ENCODE peak calls at places on chromosomes 13 and 19, in four cellular contexts. One of them, this sample, is unnamed.

GRCh38 chr19:12969292-12969988 is at the start of gene DAND5:
- DNase-seq in GM12878: no peak
- DNase-seq in H1: no peak
- DNase-seq in K562: peak
- DNase-seq in this sample: no peak

GRCh38 chr13:95955255-95955654 is 97.9 kb downstream of the UGGT2 start:
- DNase-seq in GM12878: no peak
- DNase-seq in H1: no peak
- DNase-seq in K562: no peak
- DNase-seq in this sample: no peak

GRCh38 chr19:11373166-11373884 is 1.1 kb upstream of the SWSAP1 start:
- DNase-seq in GM12878: no peak
- DNase-seq in H1: no peak
- DNase-seq in K562: no peak
- DNase-seq in this sample: no peak

GRCh38 chr19:28296506-28296905 is 916.4 kb downstream of the UQCRFS1 start:
- DNase-seq in GM12878: no peak
- DNase-seq in K562: no peak
- DNase-seq in H1: no peak
- DNase-seq in this sample: no peak

GRCh38 chr13:105074756-105075155 is 1460.7 kb downstream of the EFNB2 start:
- DNase-seq in K562: no peak
- DNase-seq in H1: no peak
- DNase-seq in GM12878: no peak
- DNase-seq in this sample: no peak

GRCh38 chr13:80262051-80262695 is 78.8 kb downstream of the SPRY2 start:
- DNase-seq in H1: no peak
- DNase-seq in GM12878: no peak
- DNase-seq in K562: no peak
- DNase-seq in this sample: no peak

GRCh38 chr13:48782429-48782840 is 128.7 kb downstream of the CYSLTR2 start:
- DNase-seq in H1: no peak
- DNase-seq in GM12878: no peak
- DNase-seq in K562: no peak
- DNase-seq in this sample: no peak

GRCh38 chr19:49830766-49831165 is 12.7 kb downstream of the MED25 start:
- DNase-seq in H1: no peak
- DNase-seq in GM12878: no peak
- DNase-seq in K562: no peak
- DNase-seq in this sample: no peak

GRCh38 chr13:90443268-90443667 is 904.2 kb upstream of the MIR17HG start:
- DNase-seq in GM12878: no peak
- DNase-seq in H1: no peak
- DNase-seq in K562: no peak
- DNase-seq in this sample: no peak

GRCh38 chr19:20662421-20663105 is 1.2 kb upstream of the ZNF626 start:
- DNase-seq in K562: no peak
- DNase-seq in GM12878: no peak
- DNase-seq in H1: no peak
- DNase-seq in this sample: no peak

GRCh38 chr13:79432992-79433391 is 26.9 kb upstream of the RBM26 start:
- DNase-seq in GM12878: no peak
- DNase-seq in K562: no peak
- DNase-seq in H1: no peak
- DNase-seq in this sample: no peak

GRCh38 chr13:76745246-76746200 is 140.7 kb downstream of the KCTD12 start:
- DNase-seq in GM12878: peak
- DNase-seq in K562: no peak
- DNase-seq in H1: no peak
- DNase-seq in this sample: no peak

GRCh38 chr13:109989155-109989554 is 202.8 kb upstream of the IRS2 start:
- DNase-seq in GM12878: no peak
- DNase-seq in H1: no peak
- DNase-seq in K562: no peak
- DNase-seq in this sample: no peak

GRCh38 chr13:28396053-28396452 is 98.9 kb downstream of the FLT1 start:
- DNase-seq in H1: no peak
- DNase-seq in K562: no peak
- DNase-seq in GM12878: no peak
- DNase-seq in this sample: no peak

GRCh38 chr13:88800505-88800904 is 1129.3 kb downstream of the SLITRK5 start:
- DNase-seq in GM12878: no peak
- DNase-seq in H1: no peak
- DNase-seq in K562: no peak
- DNase-seq in this sample: no peak

GRCh38 chr13:22757530-22758120 is 423.2 kb upstream of the SGCG start:
- DNase-seq in K562: no peak
- DNase-seq in GM12878: no peak
- DNase-seq in H1: no peak
- DNase-seq in this sample: no peak

GRCh38 chr13:65460136-65460535 is 1770.0 kb downstream of the PCDH9 start:
- DNase-seq in H1: no peak
- DNase-seq in GM12878: no peak
- DNase-seq in K562: no peak
- DNase-seq in this sample: no peak

GRCh38 chr19:35797663-35798062 is 15.0 kb downstream of the PRODH2 start:
- DNase-seq in K562: peak
- DNase-seq in H1: no peak
- DNase-seq in GM12878: no peak
- DNase-seq in this sample: no peak

GRCh38 chr13:60944016-60944415 is 471.6 kb downstream of the PCDH20 start:
- DNase-seq in GM12878: no peak
- DNase-seq in H1: no peak
- DNase-seq in K562: no peak
- DNase-seq in this sample: no peak

GRCh38 chr19:43687660-43687997 is 17.7 kb upstream of the PLAUR start:
- DNase-seq in K562: no peak
- DNase-seq in GM12878: no peak
- DNase-seq in H1: no peak
- DNase-seq in this sample: no peak

GRCh38 chr19:11013771-11014170 is 52.9 kb downstream of the SMARCA4 start:
- DNase-seq in K562: no peak
- DNase-seq in H1: no peak
- DNase-seq in GM12878: no peak
- DNase-seq in this sample: no peak

GRCh38 chr19:49829200-49829599 is 11.1 kb downstream of the MED25 start:
- DNase-seq in K562: no peak
- DNase-seq in GM12878: no peak
- DNase-seq in H1: no peak
- DNase-seq in this sample: no peak

GRCh38 chr19:41263042-41263849 is 926 bp upstream of the HNRNPUL1 start:
- DNase-seq in GM12878: peak
- DNase-seq in H1: no peak
- DNase-seq in K562: peak
- DNase-seq in this sample: no peak

GRCh38 chr13:26024558-26024957 is 27.3 kb downstream of the SHISA2 start:
- DNase-seq in GM12878: no peak
- DNase-seq in H1: no peak
- DNase-seq in K562: no peak
- DNase-seq in this sample: no peak

GRCh38 chr13:98454389-98454881 is 122.5 kb downstream of the STK24 start:
- DNase-seq in GM12878: no peak
- DNase-seq in K562: no peak
- DNase-seq in H1: no peak
- DNase-seq in this sample: no peak

GRCh38 chr19:35346193-35347052 is 1.3 kb upstream of the FFAR1 start:
- DNase-seq in GM12878: peak
- DNase-seq in K562: peak
- DNase-seq in H1: no peak
- DNase-seq in this sample: no peak

GRCh38 chr19:5953680-5954213 is 24.2 kb downstream of the RANBP3 start:
- DNase-seq in K562: peak
- DNase-seq in H1: no peak
- DNase-seq in GM12878: no peak
- DNase-seq in this sample: no peak

GRCh38 chr19:18333680-18334079 is 6.7 kb upstream of the PGPEP1 start:
- DNase-seq in K562: no peak
- DNase-seq in GM12878: no peak
- DNase-seq in H1: no peak
- DNase-seq in this sample: no peak

GRCh38 chr13:104984296-104984818 is 1551.1 kb downstream of the EFNB2 start:
- DNase-seq in H1: no peak
- DNase-seq in K562: no peak
- DNase-seq in GM12878: peak
- DNase-seq in this sample: no peak

GRCh38 chr19:52206481-52206880 is 16.6 kb downstream of the PPP2R1A start:
- DNase-seq in K562: no peak
- DNase-seq in GM12878: no peak
- DNase-seq in H1: no peak
- DNase-seq in this sample: no peak

GRCh38 chr19:1252221-1252817 is 3.9 kb downstream of the MIDN start:
- DNase-seq in K562: no peak
- DNase-seq in H1: no peak
- DNase-seq in GM12878: no peak
- DNase-seq in this sample: no peak

GRCh38 chr19:610801-611505 is 21.3 kb downstream of the HCN2 start:
- DNase-seq in GM12878: no peak
- DNase-seq in H1: no peak
- DNase-seq in K562: peak
- DNase-seq in this sample: no peak

DNA sequence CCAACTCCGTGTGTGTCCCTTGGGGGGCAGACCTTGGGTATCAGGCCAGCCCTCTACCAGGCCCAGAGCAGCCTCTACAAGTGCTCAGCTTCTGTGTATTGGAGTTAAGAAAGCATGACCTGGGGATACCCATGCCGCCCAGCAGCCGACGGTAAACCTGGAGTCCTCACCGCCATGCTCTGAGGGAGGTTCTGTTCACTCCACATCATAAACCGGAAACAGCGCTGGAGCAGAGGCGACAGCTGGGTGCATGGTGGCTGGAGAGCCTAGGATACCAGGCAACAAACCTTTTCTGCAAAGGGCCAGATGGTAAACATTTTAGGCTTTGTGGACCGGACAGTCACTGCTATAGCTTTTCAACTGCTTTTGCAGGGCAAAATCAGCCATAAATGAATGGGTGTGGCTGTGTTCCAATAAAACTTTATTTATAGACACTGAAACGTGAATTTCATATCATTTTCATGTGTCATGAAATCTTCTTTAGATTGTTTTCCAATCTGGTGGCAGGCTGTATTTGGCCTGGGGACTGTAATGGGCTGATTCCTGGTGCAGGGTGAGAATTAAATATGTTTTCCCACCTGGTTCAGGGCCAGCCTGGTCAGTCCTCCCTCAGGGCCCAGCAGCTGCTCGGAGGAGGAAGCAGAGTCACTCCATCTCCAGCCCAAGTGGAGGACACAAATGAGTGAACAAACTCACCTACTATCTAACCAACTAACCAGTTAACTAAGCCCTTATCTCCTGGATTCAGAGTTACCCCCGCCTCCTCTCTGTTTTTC is 30.9 kb downstream of the CEBPA start:
- DNase-seq in H1: no peak
- DNase-seq in K562: no peak
- DNase-seq in GM12878: no peak
- DNase-seq in this sample: no peak
- TF ChIP-seq EGR1 in H1: no peak
- TF ChIP-seq EGR1 in K562: no peak
- TF ChIP-seq EGR1 in GM12878: no peak
- TF ChIP-seq EGR1 in this sample: no peak

GRCh38 chr13:40192516-40193257 is 473.8 kb downstream of the FOXO1 start:
- DNase-seq in GM12878: no peak
- DNase-seq in K562: no peak
- DNase-seq in H1: no peak
- DNase-seq in this sample: no peak

GRCh38 chr13:40189885-40190655 is 476.4 kb downstream of the FOXO1 start:
- DNase-seq in H1: no peak
- DNase-seq in K562: no peak
- DNase-seq in GM12878: no peak
- DNase-seq in this sample: no peak

GRCh38 chr13:40189426-40189825 is 477.0 kb downstream of the FOXO1 start:
- DNase-seq in H1: no peak
- DNase-seq in K562: no peak
- DNase-seq in GM12878: no peak
- DNase-seq in this sample: no peak

GRCh38 chr13:40191186-40191980 is 475.1 kb downstream of the FOXO1 start:
- DNase-seq in K562: no peak
- DNase-seq in GM12878: no peak
- DNase-seq in H1: no peak
- DNase-seq in this sample: no peak

DNA sequence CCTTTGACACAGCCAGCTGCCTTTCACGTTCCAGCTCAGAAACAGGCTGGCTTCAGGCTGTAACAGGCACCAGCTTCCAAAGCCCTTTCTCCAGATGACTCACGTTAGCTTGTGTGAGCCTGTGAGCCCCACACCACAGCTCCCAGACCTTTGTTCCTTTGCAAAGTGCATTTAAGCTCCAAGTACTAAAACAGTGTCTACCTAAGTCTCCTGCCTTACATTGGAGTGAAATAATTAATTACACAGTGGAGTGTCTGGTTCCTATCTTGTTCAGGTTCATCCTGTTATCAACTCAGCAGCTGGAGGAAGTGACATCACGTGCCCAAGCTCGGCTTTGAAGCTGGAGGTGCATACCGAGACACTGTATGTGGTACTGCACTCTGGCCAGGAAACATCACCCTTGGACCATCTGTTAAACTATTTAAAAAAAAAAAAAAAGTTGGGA is 475.8 kb downstream of the FOXO1 start:
- DNase-seq in K562: no peak
- DNase-seq in GM12878: no peak
- DNase-seq in H1: no peak
- DNase-seq in this sample: no peak
- TF ChIP-seq EGR1 in K562: no peak
- TF ChIP-seq EGR1 in GM12878: no peak
- TF ChIP-seq EGR1 in H1: no peak
- TF ChIP-seq EGR1 in this sample: no peak

DNA sequence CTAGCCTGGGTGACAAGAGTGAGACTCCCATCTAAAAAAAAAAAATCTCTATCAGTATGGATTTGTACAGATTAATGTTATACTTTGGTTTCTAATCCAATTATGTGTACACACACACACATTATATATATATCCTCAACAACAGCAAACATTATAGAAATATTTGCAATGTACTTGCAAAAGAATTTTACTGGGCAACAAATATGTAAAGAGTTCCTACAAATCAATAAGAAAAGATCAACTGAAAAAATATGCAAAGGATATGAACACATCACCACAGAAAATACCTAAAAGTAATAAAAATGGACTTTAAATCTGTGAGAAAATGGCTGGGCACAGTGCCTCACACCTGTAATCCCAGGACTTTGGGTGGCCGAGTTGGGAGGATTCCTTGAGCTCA is 40.9 kb upstream of the NFIC start:
- DNase-seq in GM12878: no peak
- DNase-seq in K562: no peak
- DNase-seq in H1: no peak
- DNase-seq in this sample: no peak
- TF ChIP-seq EGR1 in GM12878: no peak
- TF ChIP-seq EGR1 in K562: no peak
- TF ChIP-seq EGR1 in H1: no peak
- TF ChIP-seq EGR1 in this sample: no peak

DNA sequence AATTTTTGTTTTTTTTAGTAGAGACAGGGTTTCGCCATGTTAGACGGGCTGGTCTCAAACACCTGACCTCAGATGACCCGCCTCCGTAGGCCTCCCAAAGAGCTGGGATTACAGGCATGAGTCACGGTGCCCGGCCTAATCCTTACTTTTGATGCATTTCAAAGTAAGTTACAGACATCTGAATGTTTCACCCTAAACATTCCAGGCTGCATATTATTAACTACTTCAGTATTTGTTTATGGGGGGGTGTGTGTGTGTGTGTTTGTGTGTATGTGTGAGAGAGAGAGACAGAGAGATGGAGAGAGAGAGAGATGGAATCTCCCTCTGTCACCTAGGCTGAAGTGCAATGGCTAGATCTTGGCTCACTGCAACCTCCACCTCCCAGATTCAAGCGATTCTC is 13.1 kb downstream of the SULT2B1 start:
- DNase-seq in H1: no peak
- DNase-seq in GM12878: no peak
- DNase-seq in K562: no peak
- DNase-seq in this sample: no peak
- TF ChIP-seq EGR1 in H1: no peak
- TF ChIP-seq EGR1 in GM12878: no peak
- TF ChIP-seq EGR1 in K562: no peak
- TF ChIP-seq EGR1 in this sample: no peak

This sample was measured in HCT116.